ENCODE peak calls at places on chromosome 14, in eight cellular contexts. M is mesothelial cell of epicardium; V is heart left ventricle; F is adipocyte; W is neural crest cell; K is psoas muscle; N is stimulated activated CD4-positive, alpha-beta T cell treated with anti-CD3 and anti-CD28 coated beads, Interleukin-15, amount 100 ng/mL, for 24 hours; X is nephron progenitor cell. P is an unnamed sample.

GRCh38 chr14:88352299-88353097 is 29.4 kb upstream of the KCNK10 start:
- DNase-seq in X (no peak), K (no peak), F (no peak), W (no peak), M (no peak), N (no peak), V (no peak), P (no peak)

GRCh38 chr14:80233489-80233888 is 22.2 kb upstream of the DIO2 start:
- DNase-seq in W (no peak), F (peak), N (no peak), M (no peak), X (no peak), K (no peak), V (no peak), P (no peak)

GRCh38 chr14:24051789-24052655 is at the start of gene CARMIL3:
- DNase-seq in X (peak), M (peak), F (peak), V (peak), W (peak), K (peak), N (peak), P (peak)

GRCh38 chr14:28157887-28158791 is 608.4 kb upstream of the FOXG1 start:
- DNase-seq in X (no peak), F (no peak), K (no peak), M (no peak), V (no peak), W (no peak), N (no peak), P (peak)

GRCh38 chr14:54920052-54920451 is 17.4 kb upstream of the GCH1 start:
- DNase-seq in W (no peak), M (no peak), K (no peak), F (no peak), N (no peak), X (no peak), V (no peak), P (no peak)

GRCh38 chr14:95387826-95388445 is 68.2 kb upstream of the CLMN start:
- DNase-seq in X (no peak), M (no peak), V (no peak), N (no peak), W (no peak), K (no peak), F (no peak), P (no peak)

GRCh38 chr14:61193471-61193870 is 87.7 kb downstream of the TMEM30B start:
- DNase-seq in W (no peak), X (no peak), N (no peak), V (no peak), F (no peak), K (no peak), M (no peak), P (no peak)

GRCh38 chr14:75303415-75303814 is 24.8 kb downstream of the FOS start:
- DNase-seq in W (peak), V (peak), N (peak), F (peak), M (peak), K (peak), X (peak), P (peak)

GRCh38 chr14:57533214-57533613 is 39.6 kb upstream of the CCDC198 start:
- DNase-seq in K (no peak), X (no peak), N (peak), M (no peak), W (no peak), V (no peak), F (peak), P (no peak)

GRCh38 chr14:60965402-60965801 is 15.5 kb downstream of the TRMT5 start:
- DNase-seq in F (peak), N (no peak), M (no peak), W (no peak), K (no peak), V (no peak), X (no peak), P (no peak)

GRCh38 chr14:24179961-24180726 is 8.3 kb downstream of the REC8 start:
- DNase-seq in N (no peak), W (no peak), V (peak), F (peak), K (peak), X (no peak), M (no peak), P (no peak)

GRCh38 chr14:69662636-69663321 is 51.4 kb downstream of the SUSD6 start:
- DNase-seq in K (no peak), V (no peak), W (no peak), F (peak), M (no peak), N (no peak), X (no peak), P (no peak)

GRCh38 chr14:49621114-49621881 is 699 bp downstream of the MGAT2 start:
- DNase-seq in K (peak), N (peak), M (no peak), F (no peak), X (peak), V (peak), W (peak), P (peak)

GRCh38 chr14:94989417-94989816 is 167.9 kb downstream of the DICER1 start:
- DNase-seq in K (no peak), X (no peak), M (no peak), W (no peak), F (no peak), N (no peak), V (no peak), P (no peak)

GRCh38 chr14:100375273-100375962 is 52.3 kb downstream of the SLC25A47 start:
- DNase-seq in M (peak), V (peak), W (no peak), N (peak), K (peak), X (peak), F (peak), P (peak)

GRCh38 chr14:105180598-105181528 is at the start of gene NUDT14:
- DNase-seq in W (peak), X (peak), M (peak), V (no peak), K (peak), N (peak), F (peak), P (peak)

GRCh38 chr14:20970647-20970982 is 15.3 kb downstream of the RNASE2 start:
- DNase-seq in M (no peak), X (no peak), N (no peak), V (no peak), K (no peak), W (no peak), F (no peak), P (no peak)

GRCh38 chr14:61887628-61888027 is 125.4 kb downstream of the SNAPC1 start:
- DNase-seq in F (no peak), M (no peak), K (no peak), N (no peak), X (no peak), V (no peak), W (no peak), P (no peak)

GRCh38 chr14:66403183-66403582 is 83.0 kb upstream of the CCDC196 start:
- DNase-seq in X (no peak), M (no peak), W (no peak), V (no peak), K (no peak), F (peak), N (no peak), P (no peak)

GRCh38 chr14:71591929-71592328 is 340.3 kb upstream of the RGS6 start:
- DNase-seq in F (peak), W (no peak), K (no peak), N (peak), M (no peak), V (no peak), X (no peak), P (no peak)

P was measured in left ventricle myocardium superior.